ENCODE peak calls at places on chromosomes 12 and 14, in ten cellular contexts. N is substantia nigra; Y is LoVo; U is activated CD4-positive, alpha-beta T cell treated with anti-CD3 and anti-CD28 coated beads, Interleukin-2, amount 50 U/mL, for 24 hours; O is HT1080; C is RPMI7951; K is colonic mucosa; A is bronchial epithelial cell; H is GM20000; I is hippocampal formation. P is an unnamed sample.

GRCh38 chr12:89756638-89757321 is 48.1 kb upstream of the ATP2B1 start:
- DNase-seq in N (no peak), Y (peak), U (no peak), O (peak), C (peak), K (peak), A (peak), H (peak), I (peak), P (peak)

GRCh38 chr14:73567951-73568885 is 795 bp upstream of the ACOT2 start:
- DNase-seq in N (no peak), Y (no peak), U (no peak), O (no peak), C (no peak), K (no peak), A (peak), H (no peak), I (no peak), P (no peak)

GRCh38 chr12:111769599-111769998 is 2.9 kb downstream of the ALDH2 start:
- DNase-seq in N (no peak), Y (no peak), U (no peak), O (no peak), C (no peak), K (no peak), A (no peak), H (no peak), I (no peak), P (no peak)

GRCh38 chr12:49564241-49565118 is 3.5 kb downstream of the MCRS1 start:
- DNase-seq in N (no peak), Y (no peak), U (no peak), O (no peak), C (no peak), K (no peak), A (no peak), H (no peak), I (no peak), P (no peak)

GRCh38 chr12:57005980-57006808 is at the start of gene ZBTB39:
- DNase-seq in N (no peak), Y (peak), U (peak), O (no peak), C (peak), K (peak), A (no peak), H (peak), I (peak), P (peak)

GRCh38 chr14:54148251-54148650 is 191.6 kb upstream of the BMP4 start:
- DNase-seq in N (no peak), Y (no peak), U (no peak), O (no peak), C (peak), K (no peak), A (no peak), H (no peak), I (no peak), P (no peak)

GRCh38 chr14:54857830-54858269 is 44.8 kb downstream of the GCH1 start:
- DNase-seq in N (no peak), Y (no peak), U (no peak), O (no peak), C (no peak), K (no peak), A (no peak), H (peak), I (peak), P (peak)

GRCh38 chr14:70192915-70193314 is 4.2 kb upstream of the SLC8A3 start:
- DNase-seq in N (no peak), Y (no peak), U (no peak), O (no peak), C (no peak), K (no peak), A (no peak), H (no peak), I (no peak), P (peak)

GRCh38 chr12:121753844-121754264 is 39.6 kb downstream of the RHOF start:
- DNase-seq in N (peak), Y (no peak), U (no peak), O (no peak), C (no peak), K (no peak), A (no peak), H (no peak), I (peak), P (no peak)

GRCh38 chr12:7915911-7916403 is 20.0 kb downstream of the SLC2A3 start:
- DNase-seq in N (no peak), Y (no peak), U (no peak), O (no peak), C (no peak), K (no peak), A (no peak), H (no peak), I (no peak), P (no peak)

GRCh38 chr12:12521923-12522322 is 40.7 kb downstream of the DUSP16 start:
- DNase-seq in N (no peak), Y (no peak), U (no peak), O (no peak), C (no peak), K (no peak), A (no peak), H (no peak), I (no peak), P (no peak)

GRCh38 chr14:51242545-51243490 is 2.8 kb downstream of the TMX1 start:
- DNase-seq in N (no peak), Y (no peak), U (no peak), O (peak), C (peak), K (no peak), A (no peak), H (no peak), I (no peak), P (no peak)

GRCh38 chr14:62557416-62557815 is 487.8 kb downstream of the KCNH5 start:
- DNase-seq in N (no peak), Y (no peak), U (no peak), O (no peak), C (no peak), K (no peak), A (no peak), H (no peak), I (no peak), P (no peak)

GRCh38 chr12:106135781-106136180 is 3.0 kb downstream of the NUAK1 start:
- DNase-seq in N (no peak), Y (no peak), U (no peak), O (peak), C (no peak), K (no peak), A (peak), H (no peak), I (no peak), P (no peak)

GRCh38 chr14:97827746-97828145 is 1030.6 kb downstream of the VRK1 start:
- DNase-seq in N (no peak), Y (no peak), U (no peak), O (peak), C (no peak), K (no peak), A (peak), H (no peak), I (no peak), P (no peak)

GRCh38 chr12:29239336-29239735 is 90.3 kb downstream of the FAR2 start:
- DNase-seq in N (no peak), Y (no peak), U (no peak), O (no peak), C (no peak), K (no peak), A (no peak), H (no peak), I (no peak), P (no peak)

GRCh38 chr12:55703976-55704761 is 3.5 kb downstream of the ITGA7 start:
- DNase-seq in N (no peak), Y (no peak), U (no peak), O (no peak), C (peak), K (no peak), A (no peak), H (no peak), I (no peak), P (no peak)

GRCh38 chr12:101891462-101891971 is 14.1 kb downstream of the DRAM1 start:
- DNase-seq in N (no peak), Y (no peak), U (no peak), O (peak), C (peak), K (peak), A (peak), H (peak), I (no peak), P (peak)

GRCh38 chr12:118356809-118357326 is 15.8 kb downstream of the TAOK3 start:
- DNase-seq in N (no peak), Y (no peak), U (no peak), O (peak), C (peak), K (no peak), A (peak), H (no peak), I (no peak), P (peak)

GRCh38 chr12:64450711-64451486 is 1.0 kb upstream of the TBK1 start:
- DNase-seq in N (no peak), Y (peak), U (no peak), O (peak), C (peak), K (peak), A (peak), H (peak), I (peak), P (peak)

GRCh38 chr12:104478396-104479140 is 21.8 kb downstream of the CHST11 start:
- DNase-seq in N (no peak), Y (no peak), U (no peak), O (peak), C (peak), K (peak), A (no peak), H (peak), I (peak), P (peak)

GRCh38 chr12:78878866-78879265 is 14.3 kb downstream of the SYT1 start:
- DNase-seq in N (no peak), Y (no peak), U (no peak), O (no peak), C (no peak), K (no peak), A (no peak), H (no peak), I (no peak), P (no peak)

GRCh38 chr12:130434560-130434959 is 96.9 kb downstream of the PIWIL1 start:
- DNase-seq in N (no peak), Y (no peak), U (no peak), O (no peak), C (no peak), K (no peak), A (no peak), H (no peak), I (no peak), P (no peak)

GRCh38 chr12:109804820-109805761 is 28.1 kb downstream of the TRPV4 start:
- DNase-seq in N (peak), Y (peak), U (peak), O (peak), C (peak), K (peak), A (peak), H (peak), I (no peak), P (peak)

GRCh38 chr12:124352839-124353238 is 57.9 kb downstream of the RFLNA start:
- DNase-seq in N (no peak), Y (peak), U (no peak), O (no peak), C (peak), K (peak), A (peak), H (no peak), I (no peak), P (no peak)

GRCh38 chr12:26740991-26741390 is 92.0 kb downstream of the ITPR2 start:
- DNase-seq in N (no peak), Y (no peak), U (no peak), O (peak), C (no peak), K (no peak), A (peak), H (no peak), I (no peak), P (no peak)

GRCh38 chr12:55742719-55743130 is at the start of gene GDF11:
- DNase-seq in N (peak), Y (peak), U (peak), O (peak), C (peak), K (peak), A (peak), H (peak), I (peak), P (peak)

GRCh38 chr14:21256539-21257394 is 12.5 kb downstream of the HNRNPC start:
- DNase-seq in N (no peak), Y (no peak), U (no peak), O (no peak), C (no peak), K (no peak), A (no peak), H (no peak), I (no peak), P (no peak)

GRCh38 chr12:57342207-57342691 is 88.6 kb downstream of the R3HDM2 start:
- DNase-seq in N (no peak), Y (no peak), U (no peak), O (no peak), C (no peak), K (no peak), A (no peak), H (no peak), I (peak), P (no peak)